ENCODE peak calls at places on chromosome 14, in ten cellular contexts. G, F, T, C, D, N, Z, P, L and H are unnamed samples.

GRCh38 chr14:36091096-36091495 is 85.4 kb downstream of the PTCSC3 start:
- DNase-seq in C (no peak), N (no peak), P (no peak), Z (no peak), F (peak; percentile 98), D (no peak), T (no peak), G (no peak), L (peak; percentile 68), H (peak; percentile 55)

GRCh38 chr14:24941719-24942118 is 108.2 kb downstream of the STXBP6 start:
- DNase-seq in L (no peak), T (no peak), F (no peak), P (no peak), D (no peak), Z (no peak), N (peak; percentile 47), C (peak; percentile 80), G (peak; percentile 29), H (no peak)

GRCh38 chr14:42307239-42307825 is 700.7 kb downstream of the LRFN5 start:
- DNase-seq in T (no peak), L (no peak), Z (no peak), D (no peak), C (no peak), F (no peak), G (no peak), N (peak; percentile 33), P (no peak), H (no peak)

GRCh38 chr14:105419305-105420091 is at the start of gene MTA1:
- DNase-seq in N (peak; percentile 68), T (no peak), F (peak; percentile 29), L (no peak), G (no peak), C (peak; percentile 80), Z (peak; percentile 63), P (no peak), D (peak; percentile 38), H (no peak)

GRCh38 chr14:56120091-56120632 is 2.0 kb downstream of the PELI2 start:
- DNase-seq in P (no peak), G (no peak), F (peak; percentile 52), Z (no peak), N (no peak), C (no peak), D (no peak), L (no peak), T (peak; percentile 59), H (no peak)

GRCh38 chr14:24876009-24876690 is 173.8 kb downstream of the STXBP6 start:
- DNase-seq in N (no peak), D (no peak), T (no peak), P (no peak), C (no peak), L (no peak), Z (no peak), G (no peak), F (no peak), H (no peak)

GRCh38 chr14:92670177-92670576 is 78.2 kb downstream of the LGMN start:
- DNase-seq in T (no peak), D (no peak), C (no peak), F (no peak), P (no peak), G (no peak), L (no peak), N (peak; percentile 29), Z (peak; percentile 21), H (no peak)

GRCh38 chr14:90578283-90578985 is 181.6 kb downstream of the CALM1 start:
- DNase-seq in P (no peak), F (no peak), L (no peak), Z (peak; percentile 60), T (no peak), D (no peak), N (no peak), G (no peak), C (no peak), H (no peak)

GRCh38 chr14:20630340-20631022 is 11.0 kb downstream of the OR6S1 start:
- DNase-seq in P (no peak), L (peak; percentile 73), T (no peak), N (no peak), D (no peak), Z (no peak), C (no peak), G (peak; percentile 15), F (no peak), H (no peak)

GRCh38 chr14:53278602-53279506 is 125.7 kb upstream of the DDHD1 start:
- DNase-seq in F (peak; percentile 88), T (no peak), P (no peak), G (no peak), Z (no peak), L (peak; percentile 73), C (no peak), N (peak; percentile 45), D (no peak), H (no peak)

GRCh38 chr14:20632448-20632830 is 9.1 kb downstream of the OR6S1 start:
- DNase-seq in F (no peak), T (no peak), N (no peak), L (peak; percentile 13), C (no peak), Z (no peak), P (no peak), D (no peak), G (no peak), H (no peak)

DNA sequence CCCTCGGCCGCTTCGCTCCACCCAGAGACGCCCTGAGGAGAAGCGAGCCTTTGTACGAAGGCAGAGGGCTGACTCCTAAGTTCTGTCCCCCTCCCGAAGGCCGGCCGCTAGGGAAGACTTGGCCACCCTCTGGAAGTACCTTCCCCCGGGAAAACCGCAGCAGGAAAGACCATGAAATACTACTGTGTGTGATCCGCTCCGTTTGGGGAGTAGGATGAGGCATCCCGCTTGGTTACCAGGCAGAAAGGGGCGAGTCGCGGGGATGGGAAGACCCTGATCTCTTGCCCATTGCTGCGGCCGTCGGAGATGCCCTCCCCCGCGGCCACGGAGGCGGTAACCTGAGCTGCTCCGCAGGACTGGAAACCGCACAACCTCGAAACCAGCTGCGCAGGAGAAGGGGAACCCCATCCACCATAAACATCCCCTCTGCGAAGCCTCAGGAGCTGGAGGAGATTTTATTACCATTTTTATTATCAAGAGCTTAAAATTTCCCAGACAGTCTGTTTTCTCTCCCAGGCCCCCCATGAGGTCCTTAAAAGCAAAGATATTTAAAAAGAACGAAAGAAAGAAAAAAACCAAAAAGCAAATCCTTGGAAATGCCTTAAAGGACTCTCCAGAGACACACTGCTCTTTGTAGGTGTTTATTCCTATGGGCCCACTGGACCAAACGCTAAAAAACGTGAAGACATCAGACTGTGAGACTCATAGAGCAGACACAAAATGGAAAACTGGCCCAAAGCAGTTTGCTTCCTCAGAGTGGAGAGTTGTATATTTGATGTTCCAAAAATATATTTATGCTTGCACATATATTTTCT is 965 bp upstream of the NID2 start:
- DNase-seq in G (no peak), L (no peak), Z (peak; percentile 39), C (no peak), D (no peak), F (peak; percentile 84), N (no peak), T (peak; percentile 82), P (no peak), H (no peak)
- H3K4me3 ChIP-seq in G (peak overlapping the region; percentile 45), L (peak overlapping the region; percentile 69), Z (peak overlapping the region; percentile 72), C (peak overlapping the region; percentile 81), D (peak overlapping the region; percentile 64), F (peak overlapping the region; percentile 49), N (no peak overlapping the region), T (peak overlapping the region; percentile 85), P (peak overlapping the region; percentile 62), H (no peak overlapping the region)

DNA sequence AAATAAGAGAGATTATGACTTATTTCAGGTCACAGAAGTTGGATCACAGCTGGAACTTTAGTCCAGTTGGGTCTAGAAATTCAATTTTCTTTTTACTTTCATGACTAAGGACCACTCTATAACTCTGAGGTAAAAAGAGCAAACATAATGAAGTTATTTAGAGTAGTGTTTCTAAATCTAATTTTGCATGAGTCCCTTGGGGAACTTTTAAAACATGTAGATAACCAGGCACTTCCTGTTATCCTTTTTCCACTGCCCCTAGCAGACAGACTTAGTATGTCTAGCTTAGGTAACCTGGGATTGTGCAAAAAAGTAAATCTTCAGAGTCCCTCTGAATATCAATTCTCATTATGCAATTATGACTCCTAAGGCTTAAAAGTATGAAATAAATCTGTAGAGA is 371.2 kb downstream of the DIO2 start:
- DNase-seq in G (no peak), T (no peak), Z (no peak), N (no peak), P (no peak), D (no peak), F (no peak), L (no peak), C (no peak), H (no peak)
- H3K9me3 ChIP-seq in G (no peaks in the 10 kb centered on the region), T (no peaks in the 10 kb centered on the region), Z (no peaks in the 10 kb centered on the region), N (no peaks in the 10 kb centered on the region), P (no peaks in the 10 kb centered on the region), D (no peaks in the 10 kb centered on the region), F (no peaks in the 10 kb centered on the region), L (no peaks in the 10 kb centered on the region), C (no peaks in the 10 kb centered on the region), H (peaks cover 1% of the 10 kb centered on the region)

DNA sequence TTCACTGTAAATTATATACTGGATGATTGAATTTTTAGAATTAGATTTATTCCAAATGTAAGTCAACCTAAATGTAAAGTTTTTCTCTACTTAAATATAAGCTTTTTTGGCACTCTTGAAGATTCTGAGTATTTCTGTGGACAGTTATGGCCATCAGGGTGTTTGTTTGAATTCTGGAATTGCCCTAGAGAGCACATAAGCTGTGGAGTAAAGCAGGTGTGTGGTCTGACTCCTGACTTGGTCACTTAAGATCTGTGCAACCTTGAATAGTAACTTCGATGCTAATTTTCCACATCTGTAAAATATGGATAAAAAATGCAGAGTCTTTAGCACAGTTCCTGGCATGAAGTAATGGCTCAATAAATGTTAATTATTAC is 64.4 kb downstream of the FUT8 start:
- DNase-seq in L (no peak), T (no peak), N (no peak), G (no peak), F (no peak), C (no peak), Z (no peak), P (no peak), D (no peak), H (no peak)
- H3K4me3 ChIP-seq in L (no peak overlapping the region), T (no peak overlapping the region), N (no peak overlapping the region), G (no peak overlapping the region), F (no peak overlapping the region), C (no peak overlapping the region), Z (no peak overlapping the region), P (no peak overlapping the region), D (no peak overlapping the region), H (no peak overlapping the region)

DNA sequence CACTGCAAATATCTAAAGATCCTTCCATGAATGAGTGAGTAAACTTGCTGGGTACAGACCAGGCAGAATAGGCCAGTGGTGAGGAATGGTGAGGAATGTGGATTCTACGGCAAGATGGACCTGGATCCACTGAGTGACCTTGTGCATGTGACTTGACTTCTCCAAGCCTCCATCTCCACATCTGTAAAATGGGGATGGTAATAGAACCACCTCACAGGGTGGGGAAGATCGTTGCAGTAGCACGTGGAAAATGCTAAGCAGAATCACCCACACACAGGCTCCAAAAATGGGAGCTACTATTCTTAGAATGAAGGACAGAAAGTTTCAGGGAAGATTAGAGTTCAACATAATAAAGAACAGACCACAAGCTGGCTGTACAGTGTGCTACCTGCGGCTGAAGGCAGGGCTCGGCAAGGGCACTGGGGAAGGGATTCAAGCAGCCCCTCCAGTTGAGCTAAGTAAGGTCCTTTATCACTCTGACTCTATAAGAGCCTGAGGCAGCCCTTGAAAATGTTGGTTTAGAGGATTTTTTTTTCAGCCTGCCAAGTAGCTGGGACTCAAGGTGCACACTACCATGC is 47.5 kb downstream of the ACTN1 start:
- DNase-seq in G (no peak), P (no peak), F (no peak), D (no peak), Z (no peak), L (no peak), T (no peak), C (no peak), N (no peak), H (no peak)
- H3K9me3 ChIP-seq in G (no peaks in the 10 kb centered on the region), P (no peaks in the 10 kb centered on the region), F (no peaks in the 10 kb centered on the region), D (peaks cover under 1% of the 10 kb centered on the region), Z (no peaks in the 10 kb centered on the region), L (no peaks in the 10 kb centered on the region), T (no peaks in the 10 kb centered on the region), C (no peaks in the 10 kb centered on the region), N (no peaks in the 10 kb centered on the region), H (no peaks in the 10 kb centered on the region)